ENCODE peak calls at places on chromosomes 12 and 14, in ten cellular contexts. P, R, S, E, F, X, D, K, V and Z are unnamed samples.

GRCh38 chr14:96083667-96084320 is 44.6 kb downstream of the C14orf132 start:
- DNase-seq in P (no peak), R (peak), S (no peak), E (peak), F (peak), X (no peak), D (no peak), K (no peak), V (no peak), Z (no peak)

GRCh38 chr14:80491131-80491530 is 279.8 kb upstream of the DIO2 start:
- DNase-seq in P (no peak), R (no peak), S (peak), E (no peak), F (no peak), X (peak), D (no peak), K (peak), V (no peak), Z (peak)

GRCh38 chr12:57735952-57736742 is 2.4 kb downstream of the AGAP2 start:
- DNase-seq in P (peak), R (no peak), S (peak), E (no peak), F (no peak), X (no peak), D (peak), K (no peak), V (peak), Z (no peak)

GRCh38 chr14:33414041-33414440 is 475.4 kb downstream of the NPAS3 start:
- DNase-seq in P (no peak), R (no peak), S (no peak), E (no peak), F (no peak), X (no peak), D (peak), K (peak), V (no peak), Z (no peak)

GRCh38 chr14:77248666-77249065 is 22.3 kb downstream of the NGB start:
- DNase-seq in P (no peak), R (no peak), S (no peak), E (no peak), F (no peak), X (no peak), D (no peak), K (no peak), V (no peak), Z (no peak)

GRCh38 chr12:47509398-47509851 is 196.4 kb downstream of the RPAP3 start:
- DNase-seq in P (peak), R (no peak), S (no peak), E (no peak), F (no peak), X (no peak), D (no peak), K (no peak), V (no peak), Z (no peak)

GRCh38 chr12:50723870-50724269 is 40.0 kb upstream of the ATF1 start:
- DNase-seq in P (no peak), R (no peak), S (no peak), E (no peak), F (no peak), X (no peak), D (no peak), K (no peak), V (no peak), Z (no peak)

GRCh38 chr14:65594153-65594881 is 181.8 kb downstream of the FUT8 start:
- DNase-seq in P (peak), R (peak), S (no peak), E (no peak), F (no peak), X (no peak), D (no peak), K (no peak), V (peak), Z (peak)

GRCh38 chr14:67919259-67919658 is 99.7 kb downstream of the RAD51B start:
- DNase-seq in P (no peak), R (no peak), S (no peak), E (no peak), F (no peak), X (no peak), D (no peak), K (no peak), V (no peak), Z (no peak)

GRCh38 chr12:19074700-19075099 is 54.8 kb upstream of the PLEKHA5 start:
- DNase-seq in P (no peak), R (no peak), S (no peak), E (no peak), F (no peak), X (no peak), D (no peak), K (no peak), V (no peak), Z (no peak)

GRCh38 chr12:15716566-15716965 is 72.6 kb downstream of the EPS8 start:
- DNase-seq in P (no peak), R (no peak), S (no peak), E (no peak), F (no peak), X (no peak), D (no peak), K (no peak), V (no peak), Z (no peak)

GRCh38 chr12:124506145-124506831 is 61.1 kb downstream of the NCOR2 start:
- DNase-seq in P (no peak), R (peak), S (peak), E (peak), F (peak), X (peak), D (peak), K (no peak), V (no peak), Z (peak)

GRCh38 chr12:27733052-27733656 is 22.5 kb downstream of the MRPS35 start:
- DNase-seq in P (peak), R (no peak), S (no peak), E (no peak), F (no peak), X (no peak), D (peak), K (no peak), V (no peak), Z (peak)

GRCh38 chr14:31993521-31993941 is 83.6 kb upstream of the ARHGAP5 start:
- DNase-seq in P (no peak), R (no peak), S (no peak), E (no peak), F (no peak), X (no peak), D (peak), K (no peak), V (no peak), Z (no peak)

GRCh38 chr12:20150835-20151234 is 217.5 kb upstream of the PDE3A start:
- DNase-seq in P (no peak), R (no peak), S (no peak), E (no peak), F (no peak), X (no peak), D (no peak), K (no peak), V (no peak), Z (no peak)

GRCh38 chr12:62903151-62903550 is 31.8 kb downstream of the PPM1H start:
- DNase-seq in P (no peak), R (no peak), S (no peak), E (no peak), F (no peak), X (no peak), D (no peak), K (no peak), V (no peak), Z (no peak)

GRCh38 chr14:49982522-49982951 is 89.7 kb downstream of the ARF6 start:
- DNase-seq in P (peak), R (no peak), S (no peak), E (no peak), F (no peak), X (no peak), D (no peak), K (no peak), V (no peak), Z (no peak)

GRCh38 chr14:69827560-69827959 is 30.5 kb upstream of the SLC10A1 start:
- DNase-seq in P (no peak), R (no peak), S (no peak), E (no peak), F (no peak), X (no peak), D (no peak), K (no peak), V (no peak), Z (no peak)

GRCh38 chr12:94172031-94172430 is 23.7 kb downstream of the PLXNC1 start:
- DNase-seq in P (no peak), R (no peak), S (no peak), E (no peak), F (no peak), X (no peak), D (peak), K (no peak), V (no peak), Z (peak)

GRCh38 chr14:68820999-68821683 is 28.3 kb upstream of the ZFP36L1 start:
- DNase-seq in P (no peak), R (no peak), S (no peak), E (no peak), F (no peak), X (no peak), D (no peak), K (peak), V (no peak), Z (no peak)

GRCh38 chr14:35088514-35088913 is 33.3 kb downstream of the PPP2R3C start:
- DNase-seq in P (no peak), R (no peak), S (no peak), E (no peak), F (no peak), X (no peak), D (no peak), K (no peak), V (no peak), Z (no peak)

GRCh38 chr12:11085419-11085818 is 6.7 kb downstream of the TAS2R43 start:
- DNase-seq in P (no peak), R (no peak), S (no peak), E (no peak), F (no peak), X (no peak), D (no peak), K (peak), V (no peak), Z (no peak)

GRCh38 chr14:67335781-67336180 is 23.8 kb downstream of the ATP6V1D start:
- DNase-seq in P (peak), R (no peak), S (no peak), E (no peak), F (no peak), X (no peak), D (peak), K (no peak), V (no peak), Z (no peak)

GRCh38 chr14:63727231-63727735 is 582 bp downstream of the SGPP1 start:
- DNase-seq in P (peak), R (peak), S (peak), E (peak), F (peak), X (peak), D (peak), K (no peak), V (no peak), Z (peak)

GRCh38 chr14:90782892-90783291 is 33.3 kb downstream of the TTC7B start:
- DNase-seq in P (no peak), R (no peak), S (no peak), E (peak), F (no peak), X (no peak), D (no peak), K (no peak), V (no peak), Z (no peak)

GRCh38 chr12:89286506-89286905 is 65.8 kb downstream of the DUSP6 start:
- DNase-seq in P (no peak), R (no peak), S (no peak), E (no peak), F (no peak), X (no peak), D (no peak), K (no peak), V (no peak), Z (no peak)

GRCh38 chr12:54977155-54977554 is 7.4 kb downstream of the TESPA1 start:
- DNase-seq in P (no peak), R (no peak), S (no peak), E (no peak), F (no peak), X (no peak), D (no peak), K (no peak), V (no peak), Z (no peak)

GRCh38 chr12:38523920-38524319 is 207.3 kb downstream of the ALG10B start:
- DNase-seq in P (no peak), R (no peak), S (no peak), E (no peak), F (no peak), X (no peak), D (no peak), K (no peak), V (no peak), Z (no peak)

GRCh38 chr14:33393155-33393894 is 454.6 kb downstream of the NPAS3 start:
- DNase-seq in P (no peak), R (no peak), S (no peak), E (no peak), F (no peak), X (no peak), D (no peak), K (no peak), V (no peak), Z (no peak)

GRCh38 chr14:105418269-105419054 is 1.2 kb upstream of the MTA1 start:
- DNase-seq in P (no peak), R (no peak), S (peak), E (no peak), F (peak), X (no peak), D (no peak), K (no peak), V (no peak), Z (no peak)

GRCh38 chr12:96501908-96502307 is 12.5 kb downstream of the CFAP54 start:
- DNase-seq in P (no peak), R (no peak), S (no peak), E (no peak), F (no peak), X (no peak), D (peak), K (no peak), V (no peak), Z (no peak)

GRCh38 chr12:96500686-96501085 is 11.3 kb downstream of the CFAP54 start:
- DNase-seq in P (no peak), R (no peak), S (no peak), E (no peak), F (no peak), X (no peak), D (no peak), K (no peak), V (no peak), Z (no peak)

GRCh38 chr12:96502949-96503532 is 13.7 kb downstream of the CFAP54 start:
- DNase-seq in P (no peak), R (no peak), S (no peak), E (no peak), F (no peak), X (no peak), D (no peak), K (no peak), V (no peak), Z (no peak)

GRCh38 chr12:96502477-96502876 is 13.1 kb downstream of the CFAP54 start:
- DNase-seq in P (peak), R (no peak), S (no peak), E (no peak), F (no peak), X (no peak), D (peak), K (peak), V (no peak), Z (peak)

DNA sequence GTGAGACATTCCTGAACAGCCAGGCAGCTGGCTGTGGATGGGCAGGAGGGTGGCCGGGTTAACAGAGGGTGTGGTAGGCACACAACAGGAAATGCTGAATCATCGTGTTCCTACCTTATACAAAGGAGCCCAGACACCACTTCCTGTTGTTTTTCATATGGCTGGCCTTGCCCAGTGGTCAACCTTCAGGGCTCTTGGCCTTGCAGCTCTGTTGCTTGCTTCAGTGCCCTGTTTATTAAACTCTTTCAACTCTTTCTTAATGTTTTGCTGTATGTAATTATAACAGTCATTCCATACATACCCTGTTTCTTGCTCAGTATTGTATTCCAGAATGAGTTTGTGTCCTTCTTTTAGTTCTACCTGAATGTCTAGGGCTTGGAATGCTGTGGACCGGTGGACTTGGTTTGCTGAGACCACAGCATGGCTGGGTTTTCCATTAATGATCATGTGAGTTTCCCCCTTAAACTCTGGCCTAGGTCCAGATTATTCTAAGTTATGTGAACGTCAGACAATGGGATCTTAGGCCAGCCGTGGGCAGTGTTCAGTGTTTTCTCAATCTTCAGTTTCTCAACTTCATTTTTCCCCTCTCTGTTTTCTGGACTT is 11.9 kb downstream of the CFAP54 start:
- DNase-seq in P (peak), R (peak), S (no peak), E (no peak), F (no peak), X (no peak), D (peak), K (peak), V (no peak), Z (peak)
- TF ChIP-seq POLR2A in P (no peak), R (no peak), S (no peak), E (no peak), F (no peak), X (no peak), D (no peak), K (no peak), V (no peak), Z (no peak)

GRCh38 chr14:23362200-23362599 is 2.8 kb downstream of the EFS start:
- DNase-seq in P (peak), R (no peak), S (no peak), E (no peak), F (no peak), X (no peak), D (no peak), K (no peak), V (no peak), Z (no peak)
- TF ChIP-seq EP300 in P (no peak), R (no peak), S (no peak), E (no peak), F (no peak), X (no peak), D (no peak), K (no peak), V (no peak), Z (no peak)

DNA sequence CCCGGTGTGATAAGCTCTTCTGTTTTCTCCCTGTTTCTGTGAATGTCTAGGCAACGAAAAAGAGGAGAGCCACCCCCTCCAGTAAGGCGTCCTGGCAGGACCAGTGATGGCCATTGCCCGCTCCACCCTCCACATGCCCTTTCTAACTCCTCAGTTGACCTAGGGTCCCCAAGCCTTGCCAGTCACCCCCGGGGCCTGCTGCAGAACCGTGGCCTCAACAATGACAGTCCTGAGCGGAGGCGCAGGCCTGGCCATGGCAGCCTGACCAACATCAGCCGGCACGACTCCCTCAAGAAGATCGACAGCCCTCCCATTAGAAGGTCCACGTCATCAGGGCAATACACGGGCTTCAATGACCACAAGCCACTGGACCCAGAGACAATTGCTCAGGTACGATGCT is 94.3 kb downstream of the KICS2 start:
- DNase-seq in P (no peak), R (no peak), S (no peak), E (no peak), F (no peak), X (no peak), D (no peak), K (no peak), V (no peak), Z (no peak)
- H3K27ac ChIP-seq in P (no peak), R (no peak), S (no peak), E (no peak), F (no peak), X (no peak), D (no peak), K (no peak), V (no peak), Z (no peak)

GRCh38 chr12:6534158-6534913 is at the start of gene GAPDH:
- DNase-seq in P (peak), R (peak), S (peak), E (peak), F (peak), X (peak), D (peak), K (peak), V (peak), Z (peak)
- TF ChIP-seq POLR2A in P (peak), R (peak), S (peak), E (peak), F (peak), X (peak), D (peak), K (peak), V (peak), Z (peak)

GRCh38 chr12:107467716-107468115 is 217.9 kb upstream of the PWP1 start:
- DNase-seq in P (no peak), R (no peak), S (no peak), E (no peak), F (no peak), X (no peak), D (no peak), K (no peak), V (no peak), Z (no peak)
- TF ChIP-seq EP300 in P (no peak), R (no peak), S (no peak), E (no peak), F (no peak), X (no peak), D (no peak), K (no peak), V (no peak), Z (no peak)

GRCh38 chr12:24860546-24860945 is 88.4 kb downstream of the BCAT1 start:
- DNase-seq in P (no peak), R (no peak), S (no peak), E (no peak), F (no peak), X (no peak), D (no peak), K (no peak), V (no peak), Z (no peak)

GRCh38 chr12:24856541-24856940 is 92.4 kb downstream of the BCAT1 start:
- DNase-seq in P (no peak), R (no peak), S (no peak), E (no peak), F (no peak), X (no peak), D (no peak), K (no peak), V (no peak), Z (no peak)

GRCh38 chr12:24864796-24865125 is 84.1 kb downstream of the BCAT1 start:
- DNase-seq in P (no peak), R (no peak), S (no peak), E (no peak), F (no peak), X (no peak), D (no peak), K (no peak), V (no peak), Z (no peak)

GRCh38 chr12:24861751-24862575 is 86.9 kb downstream of the BCAT1 start:
- DNase-seq in P (no peak), R (no peak), S (no peak), E (no peak), F (no peak), X (no peak), D (peak), K (no peak), V (no peak), Z (peak)
- H3K27ac ChIP-seq in P (no peak), R (no peak), S (no peak), E (no peak), F (no peak), X (no peak), D (peak), K (no peak), V (no peak), Z (no peak)